ENCODE peak calls at places on chromosome 12, in seven cellular contexts. J is astrocyte of the cerebellum, Z is AG20443, K is heart left ventricle, N is neural crest cell, H is ACHN, T is RWPE1. X is an unnamed sample.

GRCh38 chr12:66799548-66799947 is 120.7 kb upstream of the GRIP1 start:
- DNase-seq in H (no peak), N (no peak), J (no peak), K (no peak), T (no peak), Z (no peak), X (no peak)

GRCh38 chr12:47156167-47156736 is 76.5 kb upstream of the AMIGO2 start:
- DNase-seq in H (no peak), T (no peak), Z (no peak), J (no peak), N (no peak), K (peak; percentile 33), X (no peak)

GRCh38 chr12:54394281-54394719 is 9.8 kb upstream of the ZNF385A start:
- DNase-seq in K (no peak), N (peak; percentile 60), T (peak; percentile 55), Z (peak; percentile 62), H (peak; percentile 68), J (peak; percentile 13), X (peak; percentile 43)

GRCh38 chr12:14394317-14395058 is 29.0 kb downstream of the ATF7IP start:
- DNase-seq in H (peak; percentile 93), K (no peak), J (peak; percentile 77), N (peak; percentile 23), T (peak; percentile 51), Z (peak; percentile 33), X (peak; percentile 66)

GRCh38 chr12:50185975-50186663 is 18.9 kb upstream of the CERS5 start:
- DNase-seq in T (peak; percentile 53), J (no peak), K (no peak), Z (peak; percentile 13), N (no peak), H (no peak), X (no peak)

GRCh38 chr12:47949441-47950341 is 13.7 kb upstream of the TMEM106C start:
- DNase-seq in K (peak; percentile 80), T (peak; percentile 84), Z (peak; percentile 93), H (peak; percentile 88), J (peak; percentile 51), N (peak; percentile 72), X (peak; percentile 61)

GRCh38 chr12:7321624-7322023 is 17.8 kb downstream of the ACSM4 start:
- DNase-seq in N (no peak), K (no peak), Z (no peak), J (no peak), H (no peak), T (no peak), X (no peak)

GRCh38 chr12:54068423-54069070 is 14.9 kb downstream of the HOXC4 start:
- DNase-seq in K (no peak), J (no peak), Z (no peak), T (peak; percentile 52), H (no peak), N (no peak), X (no peak)

GRCh38 chr12:55935742-55936151 is 4.8 kb downstream of the DGKA start:
- DNase-seq in Z (no peak), N (no peak), T (no peak), J (no peak), K (peak; percentile 65), H (no peak), X (no peak)

GRCh38 chr12:49188916-49189367 is at the start of gene TUBA1A:
- DNase-seq in N (peak; percentile 95), K (peak; percentile 95), Z (peak; percentile 94), T (peak; percentile 88), H (peak; percentile 100), J (peak; percentile 99), X (peak; percentile 99)

GRCh38 chr12:108287227-108287626 is 51.9 kb downstream of the CMKLR1 start:
- DNase-seq in T (no peak), Z (no peak), H (no peak), K (no peak), J (no peak), N (no peak), X (no peak)

GRCh38 chr12:95532851-95533250 is 18.4 kb downstream of the USP44 start:
- DNase-seq in T (no peak), Z (peak; percentile 47), H (no peak), N (no peak), J (peak; percentile 18), K (no peak), X (peak; percentile 21)

GRCh38 chr12:34354239-34355200 is 332.2 kb downstream of the ALG10 start:
- DNase-seq in K (no peak), H (no peak), T (no peak), N (no peak), Z (no peak), J (no peak), X (no peak)

GRCh38 chr12:120825337-120825736 is 78.8 kb downstream of the SPPL3 start:
- DNase-seq in T (no peak), Z (no peak), J (no peak), H (no peak), N (no peak), K (no peak), X (no peak)

GRCh38 chr12:51871126-51871525 is 16.8 kb upstream of the ANKRD33 start:
- DNase-seq in J (no peak), T (no peak), H (no peak), K (peak; percentile 51), N (no peak), Z (no peak), X (no peak)

GRCh38 chr12:92170050-92170449 is 24.4 kb upstream of the BTG1 start:
- DNase-seq in Z (no peak), T (no peak), J (no peak), N (no peak), H (no peak), K (no peak), X (no peak)

GRCh38 chr12:50112456-50113218 is 601 bp downstream of the COX14 start:
- DNase-seq in H (peak; percentile 76), T (peak; percentile 49), J (no peak), N (no peak), K (no peak), Z (peak; percentile 70), X (no peak)

GRCh38 chr12:32083489-32083888 is 23.2 kb upstream of the BICD1 start:
- DNase-seq in J (peak; percentile 64), Z (peak; percentile 77), T (peak; percentile 33), N (no peak), K (no peak), H (no peak), X (peak; percentile 66)

GRCh38 chr12:89179983-89180382 is 172.3 kb downstream of the DUSP6 start:
- DNase-seq in Z (peak; percentile 31), T (peak; percentile 85), H (no peak), K (no peak), J (peak; percentile 22), N (no peak), X (peak; percentile 88)

GRCh38 chr12:104182144-104182543 is 33.4 kb upstream of the TXNRD1 start:
- DNase-seq in K (peak; percentile 80), J (peak; percentile 86), N (no peak), T (no peak), Z (peak; percentile 81), H (no peak), X (peak; percentile 89)

GRCh38 chr12:20367731-20368652 is at the start of gene PDE3A:
- DNase-seq in T (peak; percentile 23), N (peak; percentile 61), J (peak; percentile 62), Z (peak; percentile 88), H (peak; percentile 80), K (peak; percentile 86), X (peak; percentile 77)

GRCh38 chr12:39230086-39230485 is 212.8 kb downstream of the KIF21A start:
- DNase-seq in N (no peak), T (peak; percentile 13), Z (no peak), J (no peak), K (no peak), H (no peak), X (no peak)

GRCh38 chr12:7959278-7960063 is 23.5 kb upstream of the SLC2A3 start:
- DNase-seq in Z (no peak), N (no peak), T (peak; percentile 51), K (no peak), J (no peak), H (no peak), X (no peak)

GRCh38 chr12:89084751-89085150 is 267.6 kb downstream of the DUSP6 start:
- DNase-seq in T (no peak), K (no peak), N (no peak), H (no peak), Z (no peak), J (peak; percentile 72), X (peak; percentile 30)

GRCh38 chr12:50572275-50572674 is 67.5 kb downstream of the DIP2B start:
- DNase-seq in T (peak; percentile 42), Z (peak; percentile 76), H (peak; percentile 35), N (no peak), K (no peak), J (peak; percentile 47), X (peak; percentile 75)

GRCh38 chr12:10861366-10861765 is 12.1 kb upstream of the PRR4 start:
- DNase-seq in Z (no peak), J (no peak), T (no peak), H (no peak), K (no peak), N (no peak), X (no peak)

GRCh38 chr12:126798449-126798848 is 1468.5 kb upstream of the TMEM132C start:
- DNase-seq in N (no peak), K (no peak), Z (no peak), H (no peak), J (no peak), T (no peak), X (no peak)

GRCh38 chr12:46770501-46771183 is 55.2 kb downstream of the SLC38A4 start:
- DNase-seq in T (no peak), J (no peak), K (peak; percentile 27), H (no peak), Z (peak; percentile 41), N (no peak), X (no peak)

GRCh38 chr12:4932576-4932975 is 22.9 kb downstream of the KCNA1 start:
- DNase-seq in N (no peak), Z (no peak), J (no peak), T (no peak), K (no peak), H (no peak), X (no peak)

GRCh38 chr12:43238281-43238680 is 313.7 kb downstream of the ADAMTS20 start:
- DNase-seq in J (no peak), Z (no peak), T (no peak), K (no peak), N (no peak), H (no peak), X (no peak)

GRCh38 chr12:78863482-78864427 is 819 bp upstream of the SYT1 start:
- DNase-seq in Z (peak; percentile 58), H (peak; percentile 89), K (peak; percentile 23), N (peak; percentile 24), T (peak; percentile 71), J (peak; percentile 24), X (no peak)

GRCh38 chr12:98738002-98738401 is 92.9 kb downstream of the APAF1 start:
- DNase-seq in K (no peak), J (no peak), H (no peak), T (no peak), N (no peak), Z (no peak), X (no peak)

GRCh38 chr12:93751864-93752610 is 74.9 kb downstream of the CRADD start:
- DNase-seq in J (peak; percentile 66), Z (no peak), T (no peak), K (no peak), N (no peak), H (no peak), X (peak; percentile 64)

GRCh38 chr12:57898308-57898970 is 42.9 kb upstream of the ATP23 start:
- DNase-seq in J (no peak), K (no peak), Z (no peak), T (no peak), N (no peak), H (no peak), X (no peak)

X was measured in stromal cell of bone marrow.